ENCODE peak calls at places on chromosomes 6 and 20, in seven cellular contexts. D is GM12865, R is progenitor cell of endocrine pancreas, H is fibroblast of mammary gland, F is omental fat pad, J is upper lobe of right lung, T is epithelial cell of esophagus. M is an unnamed sample.

GRCh38 chr6:136969930-136970329 is 47.8 kb downstream of the SLC35D3 start:
- DNase-seq in D (no peak), R (no peak), H (no peak), F (no peak), J (no peak), T (peak), M (no peak)

GRCh38 chr6:28589234-28589951 is 63.7 kb downstream of the GPX5 start:
- DNase-seq in D (peak), R (peak), H (peak), F (no peak), J (no peak), T (peak), M (no peak)

GRCh38 chr6:150038202-150038830 is 13.0 kb upstream of the RAET1L start:
- DNase-seq in D (no peak), R (no peak), H (no peak), F (no peak), J (no peak), T (peak), M (no peak)

GRCh38 chr6:84731901-84732300 is 32.5 kb downstream of the TBX18 start:
- DNase-seq in D (no peak), R (no peak), H (no peak), F (no peak), J (no peak), T (no peak), M (no peak)

GRCh38 chr6:136992113-136992512 is 52.7 kb downstream of the IL20RA start:
- DNase-seq in D (no peak), R (no peak), H (no peak), F (no peak), J (no peak), T (no peak), M (no peak)

GRCh38 chr6:35370124-35370741 is 27.9 kb downstream of the PPARD start:
- DNase-seq in D (peak), R (no peak), H (peak), F (no peak), J (peak), T (peak), M (peak)

GRCh38 chr6:84263557-84263956 is 36.1 kb upstream of the CEP162 start:
- DNase-seq in D (no peak), R (no peak), H (no peak), F (no peak), J (no peak), T (peak), M (no peak)

GRCh38 chr6:56019973-56020372 is 144.6 kb upstream of the BMP5 start:
- DNase-seq in D (no peak), R (no peak), H (no peak), F (no peak), J (no peak), T (no peak), M (no peak)

GRCh38 chr20:44650777-44651493 is 564 bp downstream of the ADA start:
- DNase-seq in D (peak), R (no peak), H (peak), F (no peak), J (no peak), T (peak), M (peak)

GRCh38 chr20:37574199-37574890 is 46.7 kb upstream of the BLCAP start:
- DNase-seq in D (no peak), R (no peak), H (peak), F (no peak), J (no peak), T (no peak), M (no peak)

GRCh38 chr6:122717350-122717749 is 62.2 kb upstream of the FABP7 start:
- DNase-seq in D (no peak), R (no peak), H (peak), F (no peak), J (no peak), T (peak), M (no peak)

GRCh38 chr20:21526776-21527175 is 12.9 kb upstream of the NKX2-2 start:
- DNase-seq in D (no peak), R (no peak), H (no peak), F (no peak), J (no peak), T (no peak), M (no peak)

GRCh38 chr20:21528870-21529269 is 15.0 kb upstream of the NKX2-2 start:
- DNase-seq in D (no peak), R (no peak), H (no peak), F (no peak), J (no peak), T (no peak), M (no peak)

GRCh38 chr20:21534453-21534852 is 20.6 kb upstream of the NKX2-2 start:
- DNase-seq in D (no peak), R (no peak), H (no peak), F (no peak), J (no peak), T (no peak), M (no peak)

GRCh38 chr20:21527908-21528307 is 14.0 kb upstream of the NKX2-2 start:
- DNase-seq in D (no peak), R (no peak), H (no peak), F (no peak), J (no peak), T (no peak), M (no peak)

DNA sequence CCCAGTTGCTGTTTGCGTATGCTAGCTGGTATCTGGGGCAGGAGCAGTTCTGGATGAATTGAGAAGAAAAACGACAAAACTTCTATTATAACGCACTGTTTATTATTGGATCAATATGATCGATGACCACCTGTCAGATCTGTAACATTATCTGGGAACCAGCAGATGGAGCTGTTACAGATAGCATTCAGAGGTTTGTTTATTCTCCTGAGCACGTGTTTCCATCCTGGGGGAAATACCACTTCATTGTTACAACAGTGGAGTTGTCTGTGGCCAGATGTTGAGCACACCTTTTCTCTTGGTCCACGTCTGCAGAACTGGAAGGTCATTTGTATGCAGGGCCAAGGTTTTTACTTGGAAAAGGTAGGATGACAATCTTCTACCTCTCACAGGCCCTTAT is 16.0 kb upstream of the NKX2-2 start:
- DNase-seq in D (peak), R (no peak), H (no peak), F (no peak), J (no peak), T (no peak), M (no peak)
- TF ChIP-seq CTCF in D (peak), R (peak), H (peak), F (no peak), J (peak), T (peak), M (no peak)

GRCh38 chr20:3794701-3795420 is 1.2 kb upstream of the CDC25B start:
- DNase-seq in D (no peak), R (no peak), H (no peak), F (no peak), J (no peak), T (no peak), M (peak)

GRCh38 chr20:3796477-3797225 is 541 bp downstream of the CDC25B start:
- DNase-seq in D (no peak), R (no peak), H (no peak), F (no peak), J (no peak), T (no peak), M (peak)

GRCh38 chr20:3797592-3798404 is 1.7 kb downstream of the CDC25B start:
- DNase-seq in D (peak), R (no peak), H (no peak), F (no peak), J (no peak), T (peak), M (peak)

GRCh38 chr20:3797226-3797545 is 1.1 kb downstream of the CDC25B start:
- DNase-seq in D (no peak), R (no peak), H (no peak), F (no peak), J (no peak), T (no peak), M (no peak)

GRCh38 chr20:3795511-3796468 is at the start of gene CDC25B:
- DNase-seq in D (peak), R (peak), H (peak), F (peak), J (peak), T (peak), M (peak)
- TF ChIP-seq CTCF in D (peak), R (peak), H (peak), F (no peak), J (peak), T (peak), M (peak)

GRCh38 chr6:113570651-113571050 is 286.5 kb upstream of the MARCKS start:
- DNase-seq in D (no peak), R (no peak), H (no peak), F (no peak), J (no peak), T (no peak), M (no peak)

GRCh38 chr6:113565306-113565705 is 291.8 kb upstream of the MARCKS start:
- DNase-seq in D (no peak), R (no peak), H (no peak), F (no peak), J (no peak), T (no peak), M (no peak)

GRCh38 chr6:113574147-113574546 is 283.0 kb upstream of the MARCKS start:
- DNase-seq in D (no peak), R (no peak), H (no peak), F (no peak), J (no peak), T (no peak), M (no peak)

GRCh38 chr6:113564401-113565161 is 292.6 kb upstream of the MARCKS start:
- DNase-seq in D (peak), R (peak), H (peak), F (peak), J (peak), T (peak), M (peak)

DNA sequence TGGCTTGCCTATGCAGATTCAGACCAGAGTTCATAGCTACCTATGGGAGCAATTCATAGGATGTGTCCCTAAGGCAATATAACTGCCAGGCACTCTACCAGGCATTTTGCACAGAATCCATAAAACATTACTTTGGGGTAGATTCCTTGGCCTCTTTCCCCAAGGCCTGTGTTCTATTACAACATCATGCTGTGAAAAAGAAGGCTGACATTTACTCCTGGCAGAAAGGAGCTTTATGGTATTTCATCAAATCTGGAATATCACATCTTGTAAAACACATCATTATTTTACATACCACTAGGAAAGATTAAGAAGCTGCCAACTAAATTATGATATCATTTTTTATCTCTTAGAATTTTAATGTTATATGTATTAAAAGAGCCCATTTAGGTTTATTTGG is 287.0 kb upstream of the MARCKS start:
- DNase-seq in D (no peak), R (no peak), H (peak), F (no peak), J (no peak), T (no peak), M (no peak)
- TF ChIP-seq CTCF in D (no peak), R (no peak), H (no peak), F (no peak), J (no peak), T (no peak), M (no peak)

GRCh38 chr6:8131265-8131897 is 29.0 kb upstream of the EEF1E1 start:
- DNase-seq in D (peak), R (peak), H (peak), F (no peak), J (no peak), T (peak), M (no peak)
- TF ChIP-seq CTCF in D (peak), R (peak), H (peak), F (no peak), J (peak), T (peak), M (peak)

GRCh38 chr6:42498473-42499128 is 46.9 kb upstream of the TRERF1 start:
- DNase-seq in D (no peak), R (no peak), H (no peak), F (no peak), J (no peak), T (no peak), M (no peak)
- TF ChIP-seq CTCF in D (no peak), R (no peak), H (no peak), F (no peak), J (no peak), T (no peak), M (no peak)

DNA sequence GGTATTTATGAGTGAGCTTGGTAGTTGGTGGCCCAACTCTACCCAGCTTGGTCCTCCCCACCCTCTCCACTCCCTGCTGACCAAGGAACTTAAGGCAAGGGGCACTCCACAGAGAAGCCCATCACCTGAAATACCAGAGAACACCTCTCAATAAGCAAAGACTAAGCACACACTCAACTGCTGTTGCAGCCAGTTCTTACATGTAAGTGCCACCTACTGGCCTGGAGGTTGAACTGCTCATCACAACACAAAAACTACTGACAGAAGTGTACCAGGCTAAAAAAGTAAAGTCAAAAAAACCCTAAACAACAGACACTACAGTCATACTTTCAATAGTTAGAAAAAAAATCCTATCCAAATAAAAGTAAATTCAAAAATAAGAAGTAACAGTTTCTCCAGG is 146.2 kb downstream of the FAM83B start:
- DNase-seq in D (peak), R (no peak), H (peak), F (no peak), J (no peak), T (peak), M (no peak)
- TF ChIP-seq CTCF in D (peak), R (peak), H (peak), F (no peak), J (peak), T (peak), M (no peak)